ENCODE peak calls at places on chromosome 7, in four cellular contexts. Q is K562, E is WTC11, S is HepG2. F is an unnamed sample.

GRCh38 chr7:146557971-146558469 is 441.4 kb downstream of the CNTNAP2 start:
- DNase-seq in Q (no peak), E (no peak), S (no peak), F (no peak)

GRCh38 chr7:101940830-101941229 is 123.4 kb downstream of the CUX1 start:
- DNase-seq in Q (no peak), E (peak), S (no peak), F (no peak)

GRCh38 chr7:1593904-1594421 is 24.1 kb upstream of the PSMG3 start:
- DNase-seq in Q (no peak), E (no peak), S (no peak), F (no peak)

GRCh38 chr7:158948376-158948775 is 92.0 kb downstream of the DYNC2I1 start:
- DNase-seq in Q (no peak), E (no peak), S (no peak), F (no peak)

GRCh38 chr7:158710651-158711102 is 6.1 kb upstream of the NCAPG2 start:
- DNase-seq in Q (peak), E (no peak), S (no peak), F (no peak)

GRCh38 chr7:141118809-141119586 is 45.1 kb downstream of the TMEM178B start:
- DNase-seq in Q (no peak), E (no peak), S (no peak), F (no peak)

GRCh38 chr7:12389089-12389700 is 14.5 kb downstream of the VWDE start:
- DNase-seq in Q (peak), E (peak), S (peak), F (peak)

GRCh38 chr7:125147047-125147446 is 217.4 kb upstream of the POT1 start:
- DNase-seq in Q (no peak), E (no peak), S (no peak), F (no peak)

GRCh38 chr7:47739301-47739870 is 157.5 kb upstream of the TNS3 start:
- DNase-seq in Q (no peak), E (no peak), S (no peak), F (no peak)

GRCh38 chr7:114084381-114085312 is 165.8 kb upstream of the PPP1R3A start:
- DNase-seq in Q (no peak), E (peak), S (no peak), F (peak)

GRCh38 chr7:98618786-98619185 is 1.7 kb downstream of the NPTX2 start:
- DNase-seq in Q (no peak), E (no peak), S (no peak), F (no peak)

GRCh38 chr7:103388469-103389140 is 41.2 kb downstream of the PSMC2 start:
- DNase-seq in Q (no peak), E (no peak), S (peak), F (no peak)

GRCh38 chr7:44608916-44609648 is 2.7 kb downstream of the OGDH start:
- DNase-seq in Q (peak), E (no peak), S (no peak), F (no peak)

GRCh38 chr7:99693427-99694200 is 13.8 kb upstream of the CYP3A5 start:
- DNase-seq in Q (peak), E (peak), S (peak), F (no peak)

GRCh38 chr7:83413831-83414230 is 235.1 kb downstream of the SEMA3E start:
- DNase-seq in Q (peak), E (no peak), S (no peak), F (peak)

GRCh38 chr7:27994639-27995038 is 186.0 kb downstream of the JAZF1 start:
- DNase-seq in Q (no peak), E (no peak), S (no peak), F (peak)

GRCh38 chr7:140885735-140886334 is 38.9 kb downstream of the BRAF start:
- DNase-seq in Q (no peak), E (no peak), S (no peak), F (no peak)

GRCh38 chr7:76261935-76262334 is 40.5 kb upstream of the HSPB1 start:
- DNase-seq in Q (no peak), E (no peak), S (no peak), F (no peak)

DNA sequence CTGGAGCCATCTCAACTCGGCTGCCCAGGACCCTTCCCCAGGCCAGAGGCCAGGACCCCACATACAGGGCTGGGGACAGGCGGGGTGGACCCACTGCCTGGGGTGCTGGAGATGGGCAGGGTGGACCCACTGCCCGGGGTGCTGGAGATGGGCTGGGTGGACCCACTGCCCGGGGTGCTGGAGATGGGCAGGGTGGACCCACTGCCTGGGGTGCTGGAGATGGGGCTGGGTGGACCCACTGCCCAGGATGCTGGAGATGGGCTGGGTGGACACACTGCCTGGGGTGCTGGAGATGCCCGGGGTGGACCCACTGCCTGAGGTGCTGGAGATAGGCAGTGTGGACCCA is 32.4 kb upstream of the FOXL3 start:
- DNase-seq in Q (no peak), E (no peak), S (no peak), F (no peak)
- TF ChIP-seq FOXJ3 in Q (no peak), E (no peak), S (no peak), F (no peak)

GRCh38 chr7:153934629-153935028 is 117.6 kb upstream of the DPP6 start:
- DNase-seq in Q (no peak), E (no peak), S (no peak), F (peak)
- TF ChIP-seq FOXJ3 in Q (no peak), E (no peak), S (no peak), F (peak)

DNA sequence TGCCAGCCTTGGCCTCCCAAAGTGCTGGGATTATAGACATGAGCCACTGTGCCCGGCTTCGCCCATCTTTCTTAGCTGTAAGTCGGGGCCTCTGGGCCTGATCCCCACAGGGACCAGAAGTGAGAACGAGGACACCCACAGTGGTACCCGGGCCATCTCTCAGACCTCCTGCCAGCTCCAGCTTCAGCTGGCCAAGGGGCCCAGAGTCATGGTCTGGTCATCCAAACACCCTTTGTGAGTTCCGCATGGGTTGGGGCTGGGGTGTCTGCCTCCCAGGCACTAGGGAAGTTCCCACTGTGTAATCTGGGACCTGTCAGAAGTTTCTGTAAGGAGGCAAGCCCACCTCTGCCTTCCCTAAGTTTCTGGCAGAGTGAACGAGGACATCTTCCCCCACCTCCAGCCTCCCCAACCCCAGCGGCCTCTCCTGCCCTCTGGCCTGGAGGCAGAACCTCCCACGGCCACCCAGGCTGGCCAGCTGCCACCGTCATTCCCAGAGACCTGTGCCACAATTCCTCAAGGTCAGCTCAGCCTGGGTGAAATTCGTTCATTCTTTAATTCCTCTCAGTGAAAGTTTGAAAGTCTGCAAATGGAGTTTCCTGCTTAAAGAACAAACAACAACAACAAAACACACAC is 19.5 kb upstream of the FOXL3 start:
- DNase-seq in Q (no peak), E (no peak), S (no peak), F (no peak)
- TF ChIP-seq FOXJ3 in Q (no peak), E (no peak), S (no peak), F (no peak)

GRCh38 chr7:42617781-42618457 is 294.0 kb downstream of the C7orf25 start:
- DNase-seq in Q (no peak), E (peak), S (no peak), F (no peak)

GRCh38 chr7:42624471-42624870 is 287.4 kb downstream of the C7orf25 start:
- DNase-seq in Q (no peak), E (no peak), S (no peak), F (no peak)

GRCh38 chr7:42618649-42619315 is 293.1 kb downstream of the C7orf25 start:
- DNase-seq in Q (peak), E (no peak), S (no peak), F (no peak)

GRCh38 chr7:42625391-42625790 is 286.5 kb downstream of the C7orf25 start:
- DNase-seq in Q (no peak), E (no peak), S (no peak), F (no peak)

GRCh38 chr7:42621543-42622219 is 290.2 kb downstream of the C7orf25 start:
- DNase-seq in Q (no peak), E (no peak), S (no peak), F (no peak)
- TF ChIP-seq FOXJ3 in Q (no peak), E (no peak), S (no peak), F (no peak)

GRCh38 chr7:148914208-148914777 is 30.2 kb upstream of the EZH2 start:
- DNase-seq in Q (peak), E (no peak), S (no peak), F (no peak)
- TF ChIP-seq FOXJ3 in Q (no peak), E (no peak), S (no peak), F (no peak)

DNA sequence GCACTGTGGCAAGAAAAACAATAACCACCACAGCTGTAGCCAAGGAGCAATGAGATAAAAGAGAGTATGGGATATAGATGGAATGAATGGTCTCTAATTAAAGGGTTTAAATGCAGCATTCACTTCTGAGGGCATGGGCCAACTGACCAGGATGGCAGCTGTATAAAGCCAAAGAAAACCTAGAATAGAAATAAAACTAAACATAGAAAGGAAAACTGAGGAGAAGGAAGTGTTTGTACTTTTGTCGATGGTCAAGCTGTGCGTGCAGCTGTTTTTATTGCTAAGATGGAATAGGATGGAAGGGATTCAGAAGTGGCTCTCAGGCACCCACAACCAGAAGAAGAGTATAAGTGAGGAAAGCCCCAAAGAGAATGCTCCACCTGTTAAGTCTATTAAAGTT is 37.9 kb downstream of the ZC3HC1 start:
- DNase-seq in Q (no peak), E (no peak), S (no peak), F (no peak)
- TF ChIP-seq FOXJ3 in Q (no peak), E (no peak), S (no peak), F (no peak)

GRCh38 chr7:74405899-74406512 is 47.7 kb upstream of the GTF2IRD1 start:
- DNase-seq in Q (no peak), E (no peak), S (no peak), F (no peak)

GRCh38 chr7:74404741-74405140 is 49.0 kb upstream of the GTF2IRD1 start:
- DNase-seq in Q (no peak), E (no peak), S (no peak), F (no peak)

GRCh38 chr7:74403521-74404387 is 50.0 kb upstream of the GTF2IRD1 start:
- DNase-seq in Q (no peak), E (no peak), S (no peak), F (no peak)

GRCh38 chr7:74404388-74404700 is 49.4 kb upstream of the GTF2IRD1 start:
- DNase-seq in Q (no peak), E (no peak), S (no peak), F (no peak)

DNA sequence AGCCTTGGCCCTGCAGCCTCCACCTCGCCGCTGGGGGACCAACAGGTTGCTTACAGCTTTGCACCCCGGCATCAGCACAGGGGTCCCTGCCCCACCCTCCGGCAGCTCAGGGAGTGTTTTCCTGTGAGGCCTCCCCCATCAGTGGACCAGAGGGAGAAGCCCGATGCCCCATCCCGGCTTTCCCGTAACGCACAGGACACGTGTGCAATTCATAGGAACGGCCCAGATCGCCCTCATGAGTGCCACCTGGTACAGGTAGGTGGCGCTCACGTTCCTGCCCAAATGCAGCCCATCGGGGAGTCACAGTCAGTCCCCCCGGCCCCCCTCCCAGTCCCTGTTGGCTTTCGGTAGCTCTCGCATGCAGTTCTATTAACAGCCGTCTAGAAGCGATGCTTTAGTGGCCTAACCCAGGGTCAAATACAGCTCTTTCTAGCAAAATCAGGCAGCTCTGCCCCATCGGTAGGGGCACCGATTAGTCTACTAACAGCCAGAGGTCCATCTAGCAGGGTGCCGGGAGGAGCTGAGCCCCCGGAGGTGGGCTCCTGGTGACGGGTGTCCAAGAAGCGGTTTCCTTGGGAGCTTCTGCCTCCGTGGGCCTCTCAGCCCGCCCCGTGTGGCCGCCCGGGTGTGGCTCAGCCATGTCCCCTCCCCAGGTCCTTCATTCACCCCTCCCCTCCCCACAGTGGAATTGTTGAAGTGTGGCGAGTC is 48.4 kb upstream of the GTF2IRD1 start:
- DNase-seq in Q (peak), E (peak), S (no peak), F (peak)
- TF ChIP-seq FOXJ3 in Q (no peak), E (no peak), S (no peak), F (no peak)

GRCh38 chr7:17879075-17879661 is 61.1 kb downstream of the SNX13 start:
- DNase-seq in Q (no peak), E (no peak), S (no peak), F (no peak)
- TF ChIP-seq FOXJ3 in Q (no peak), E (no peak), S (no peak), F (no peak)

DNA sequence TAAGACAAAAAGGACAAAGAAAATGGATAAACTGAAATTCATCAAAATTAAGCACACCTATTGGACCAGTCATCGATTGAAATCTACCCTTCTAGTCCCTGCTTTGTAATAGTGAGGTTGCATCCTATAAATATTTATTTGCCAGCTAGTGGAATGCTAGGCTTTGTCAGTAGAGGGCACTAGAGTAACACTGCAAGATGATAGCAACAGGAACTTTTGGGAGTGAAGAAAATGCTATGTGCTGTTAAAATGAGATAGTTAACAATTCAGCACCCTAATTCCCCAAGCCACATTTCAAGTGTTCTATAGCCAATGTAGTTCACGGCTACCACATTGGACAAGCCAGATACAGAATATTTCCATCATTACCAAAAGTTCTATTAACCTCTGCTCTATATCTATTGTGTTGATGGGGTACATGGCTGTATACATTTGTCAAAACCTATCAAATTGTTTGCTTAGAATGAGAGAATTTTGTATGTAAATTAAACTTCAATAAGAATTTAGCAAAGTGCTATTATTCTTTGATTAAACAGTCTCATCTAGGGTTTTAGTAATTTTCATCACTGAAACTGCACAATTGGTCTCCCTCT is 69.8 kb downstream of the LSMEM1 start:
- DNase-seq in Q (peak), E (no peak), S (peak), F (peak)
- TF ChIP-seq FOXJ3 in Q (no peak), E (no peak), S (no peak), F (no peak)